ENCODE peak calls at places on chromosomes 2 and 18, in eight cellular contexts. One of them, this sample, is unnamed.
A peak's percentile ranks its signal among the peaks of the same experiment; 100 is the strongest.

GRCh38 chr18:79382681-79383387 is 12.9 kb upstream of the NFATC1 start:
- DNase-seq in neural progenitor cell: no peak
- DNase-seq in cardiac muscle cell: no peak
- DNase-seq in heart right ventricle: no peak
- DNase-seq in colonic mucosa: no peak
- DNase-seq in mammary epithelial cell: no peak
- DNase-seq in brain microvascular endothelial cell: no peak
- DNase-seq in thyroid gland: no peak
- DNase-seq in this sample: no peak

GRCh38 chr2:220096406-220096805 is 469.0 kb downstream of the SLC4A3 start:
- DNase-seq in neural progenitor cell: no peak
- DNase-seq in cardiac muscle cell: no peak
- DNase-seq in heart right ventricle: no peak
- DNase-seq in colonic mucosa: no peak
- DNase-seq in mammary epithelial cell: no peak
- DNase-seq in brain microvascular endothelial cell: no peak
- DNase-seq in thyroid gland: no peak
- DNase-seq in this sample: no peak

GRCh38 chr2:138102664-138103063 is 138.4 kb downstream of the HNMT start:
- DNase-seq in neural progenitor cell: no peak
- DNase-seq in cardiac muscle cell: no peak
- DNase-seq in heart right ventricle: no peak
- DNase-seq in colonic mucosa: no peak
- DNase-seq in mammary epithelial cell: no peak
- DNase-seq in brain microvascular endothelial cell: no peak
- DNase-seq in thyroid gland: no peak
- DNase-seq in this sample: no peak

GRCh38 chr2:144644549-144644948 is 124.6 kb upstream of the ZEB2 start:
- DNase-seq in neural progenitor cell: no peak
- DNase-seq in cardiac muscle cell: no peak
- DNase-seq in heart right ventricle: no peak
- DNase-seq in colonic mucosa: no peak
- DNase-seq in mammary epithelial cell: no peak
- DNase-seq in brain microvascular endothelial cell: no peak
- DNase-seq in thyroid gland: no peak
- DNase-seq in this sample: peak; percentile 41

GRCh38 chr2:234597576-234597861 is 100.6 kb upstream of the ARL4C start:
- DNase-seq in neural progenitor cell: no peak
- DNase-seq in cardiac muscle cell: no peak
- DNase-seq in heart right ventricle: no peak
- DNase-seq in colonic mucosa: no peak
- DNase-seq in mammary epithelial cell: no peak
- DNase-seq in brain microvascular endothelial cell: no peak
- DNase-seq in thyroid gland: no peak
- DNase-seq in this sample: no peak

GRCh38 chr18:60892855-60893254 is 440.4 kb upstream of the CDH20 start:
- DNase-seq in neural progenitor cell: no peak
- DNase-seq in cardiac muscle cell: no peak
- DNase-seq in heart right ventricle: no peak
- DNase-seq in colonic mucosa: no peak
- DNase-seq in mammary epithelial cell: peak; percentile 96
- DNase-seq in brain microvascular endothelial cell: peak; percentile 79
- DNase-seq in thyroid gland: no peak
- DNase-seq in this sample: no peak

GRCh38 chr2:227325056-227325823 is at the start of gene MFF:
- DNase-seq in neural progenitor cell: peak; percentile 90
- DNase-seq in cardiac muscle cell: peak; percentile 94
- DNase-seq in heart right ventricle: peak; percentile 94
- DNase-seq in colonic mucosa: peak; percentile 95
- DNase-seq in mammary epithelial cell: peak; percentile 91
- DNase-seq in brain microvascular endothelial cell: peak; percentile 92
- DNase-seq in thyroid gland: peak; percentile 95
- DNase-seq in this sample: peak; percentile 94

GRCh38 chr2:68452168-68452890 is 14.8 kb downstream of the FBXO48 start:
- DNase-seq in neural progenitor cell: peak; percentile 11
- DNase-seq in cardiac muscle cell: no peak
- DNase-seq in heart right ventricle: no peak
- DNase-seq in colonic mucosa: no peak
- DNase-seq in mammary epithelial cell: no peak
- DNase-seq in brain microvascular endothelial cell: no peak
- DNase-seq in thyroid gland: peak; percentile 32
- DNase-seq in this sample: no peak

GRCh38 chr18:51479736-51480135 is 282.3 kb upstream of the MEX3C start:
- DNase-seq in neural progenitor cell: no peak
- DNase-seq in cardiac muscle cell: no peak
- DNase-seq in heart right ventricle: no peak
- DNase-seq in colonic mucosa: no peak
- DNase-seq in mammary epithelial cell: no peak
- DNase-seq in brain microvascular endothelial cell: no peak
- DNase-seq in thyroid gland: no peak
- DNase-seq in this sample: no peak

GRCh38 chr2:207311316-207312005 is 145.7 kb upstream of the KLF7 start:
- DNase-seq in neural progenitor cell: no peak
- DNase-seq in cardiac muscle cell: no peak
- DNase-seq in heart right ventricle: peak; percentile 14
- DNase-seq in colonic mucosa: peak; percentile 28
- DNase-seq in mammary epithelial cell: peak; percentile 90
- DNase-seq in brain microvascular endothelial cell: peak; percentile 99
- DNase-seq in thyroid gland: no peak
- DNase-seq in this sample: no peak

GRCh38 chr18:11937874-11938478 is 29.9 kb upstream of the MPPE1 start:
- DNase-seq in neural progenitor cell: peak; percentile 74
- DNase-seq in cardiac muscle cell: peak; percentile 80
- DNase-seq in heart right ventricle: peak; percentile 73
- DNase-seq in colonic mucosa: peak; percentile 87
- DNase-seq in mammary epithelial cell: peak; percentile 47
- DNase-seq in brain microvascular endothelial cell: peak; percentile 64
- DNase-seq in thyroid gland: peak; percentile 85
- DNase-seq in this sample: peak; percentile 68

GRCh38 chr2:214465386-214466146 is 54.7 kb downstream of the VWC2L start:
- DNase-seq in neural progenitor cell: no peak
- DNase-seq in cardiac muscle cell: no peak
- DNase-seq in heart right ventricle: no peak
- DNase-seq in colonic mucosa: no peak
- DNase-seq in mammary epithelial cell: peak; percentile 48
- DNase-seq in brain microvascular endothelial cell: peak; percentile 61
- DNase-seq in thyroid gland: no peak
- DNase-seq in this sample: no peak

GRCh38 chr2:5365871-5366461 is 326.2 kb upstream of the SOX11 start:
- DNase-seq in neural progenitor cell: peak; percentile 88
- DNase-seq in cardiac muscle cell: peak; percentile 86
- DNase-seq in heart right ventricle: peak; percentile 45
- DNase-seq in colonic mucosa: peak; percentile 32
- DNase-seq in mammary epithelial cell: peak; percentile 6
- DNase-seq in brain microvascular endothelial cell: peak; percentile 70
- DNase-seq in thyroid gland: peak; percentile 83
- DNase-seq in this sample: peak; percentile 91

GRCh38 chr2:227804970-227805369 is 8.7 kb upstream of the CCL20 start:
- DNase-seq in neural progenitor cell: no peak
- DNase-seq in cardiac muscle cell: no peak
- DNase-seq in heart right ventricle: no peak
- DNase-seq in colonic mucosa: no peak
- DNase-seq in mammary epithelial cell: no peak
- DNase-seq in brain microvascular endothelial cell: no peak
- DNase-seq in thyroid gland: no peak
- DNase-seq in this sample: no peak

GRCh38 chr2:150403457-150403856 is 84.0 kb downstream of the RND3 start:
- DNase-seq in neural progenitor cell: no peak
- DNase-seq in cardiac muscle cell: peak; percentile 33
- DNase-seq in heart right ventricle: no peak
- DNase-seq in colonic mucosa: no peak
- DNase-seq in mammary epithelial cell: no peak
- DNase-seq in brain microvascular endothelial cell: no peak
- DNase-seq in thyroid gland: no peak
- DNase-seq in this sample: no peak

GRCh38 chr2:144975881-144976280 is 456.0 kb upstream of the ZEB2 start:
- DNase-seq in neural progenitor cell: no peak
- DNase-seq in cardiac muscle cell: no peak
- DNase-seq in heart right ventricle: no peak
- DNase-seq in colonic mucosa: no peak
- DNase-seq in mammary epithelial cell: no peak
- DNase-seq in brain microvascular endothelial cell: no peak
- DNase-seq in thyroid gland: no peak
- DNase-seq in this sample: no peak

GRCh38 chr2:176106636-176107539 is at the start of gene HOXD11:
- DNase-seq in neural progenitor cell: peak; percentile 65
- DNase-seq in cardiac muscle cell: no peak
- DNase-seq in heart right ventricle: no peak
- DNase-seq in colonic mucosa: peak; percentile 41
- DNase-seq in mammary epithelial cell: peak; percentile 70
- DNase-seq in brain microvascular endothelial cell: no peak
- DNase-seq in thyroid gland: no peak
- DNase-seq in this sample: no peak

GRCh38 chr2:158038906-158039305 is 62.8 kb upstream of the UPP2 start:
- DNase-seq in neural progenitor cell: no peak
- DNase-seq in cardiac muscle cell: no peak
- DNase-seq in heart right ventricle: no peak
- DNase-seq in colonic mucosa: no peak
- DNase-seq in mammary epithelial cell: no peak
- DNase-seq in brain microvascular endothelial cell: no peak
- DNase-seq in thyroid gland: no peak
- DNase-seq in this sample: no peak

GRCh38 chr2:191304939-191305875 is 60.0 kb downstream of the MYO1B start:
- DNase-seq in neural progenitor cell: peak; percentile 49
- DNase-seq in cardiac muscle cell: no peak
- DNase-seq in heart right ventricle: peak; percentile 76
- DNase-seq in colonic mucosa: peak; percentile 39
- DNase-seq in mammary epithelial cell: peak; percentile 97
- DNase-seq in brain microvascular endothelial cell: no peak
- DNase-seq in thyroid gland: peak; percentile 5
- DNase-seq in this sample: peak; percentile 68

GRCh38 chr2:241846406-241846805 is 12.3 kb downstream of the PDCD1 start:
- DNase-seq in neural progenitor cell: no peak
- DNase-seq in cardiac muscle cell: no peak
- DNase-seq in heart right ventricle: no peak
- DNase-seq in colonic mucosa: no peak
- DNase-seq in mammary epithelial cell: no peak
- DNase-seq in brain microvascular endothelial cell: no peak
- DNase-seq in thyroid gland: no peak
- DNase-seq in this sample: no peak

GRCh38 chr18:34729264-34729663 is 19.2 kb downstream of the DTNA start:
- DNase-seq in neural progenitor cell: peak; percentile 70
- DNase-seq in cardiac muscle cell: peak; percentile 71
- DNase-seq in heart right ventricle: no peak
- DNase-seq in colonic mucosa: peak; percentile 27
- DNase-seq in mammary epithelial cell: peak; percentile 40
- DNase-seq in brain microvascular endothelial cell: peak; percentile 31
- DNase-seq in thyroid gland: peak; percentile 45
- DNase-seq in this sample: peak; percentile 10

GRCh38 chr2:240921319-240922233 is 15.4 kb downstream of the CROCC2 start:
- DNase-seq in neural progenitor cell: no peak
- DNase-seq in cardiac muscle cell: no peak
- DNase-seq in heart right ventricle: peak; percentile 13
- DNase-seq in colonic mucosa: peak; percentile 44
- DNase-seq in mammary epithelial cell: peak; percentile 80
- DNase-seq in brain microvascular endothelial cell: peak; percentile 90
- DNase-seq in thyroid gland: no peak
- DNase-seq in this sample: peak; percentile 4

GRCh38 chr2:98795535-98795902 is 64.6 kb upstream of the MGAT4A start:
- DNase-seq in neural progenitor cell: no peak
- DNase-seq in cardiac muscle cell: no peak
- DNase-seq in heart right ventricle: no peak
- DNase-seq in colonic mucosa: no peak
- DNase-seq in mammary epithelial cell: no peak
- DNase-seq in brain microvascular endothelial cell: no peak
- DNase-seq in thyroid gland: no peak
- DNase-seq in this sample: no peak

GRCh38 chr2:171747371-171747770 is 60.1 kb downstream of the DYNC1I2 start:
- DNase-seq in neural progenitor cell: no peak
- DNase-seq in cardiac muscle cell: no peak
- DNase-seq in heart right ventricle: no peak
- DNase-seq in colonic mucosa: no peak
- DNase-seq in mammary epithelial cell: no peak
- DNase-seq in brain microvascular endothelial cell: no peak
- DNase-seq in thyroid gland: no peak
- DNase-seq in this sample: no peak
- H3K36me3 ChIP-seq in neural progenitor cell: peaks cover 5% of the 10 kb centered on the region
- H3K36me3 ChIP-seq in cardiac muscle cell: peaks cover 63% of the 10 kb centered on the region
- H3K36me3 ChIP-seq in heart right ventricle: peaks cover 97% of the 10 kb centered on the region
- H3K36me3 ChIP-seq in colonic mucosa: peaks cover 8% of the 10 kb centered on the region
- H3K36me3 ChIP-seq in mammary epithelial cell: peaks cover 46% of the 10 kb centered on the region
- H3K36me3 ChIP-seq in brain microvascular endothelial cell: peaks cover 62% of the 10 kb centered on the region
- H3K36me3 ChIP-seq in thyroid gland: peaks cover 16% of the 10 kb centered on the region
- H3K36me3 ChIP-seq in this sample: peaks cover 50% of the 10 kb centered on the region

DNA sequence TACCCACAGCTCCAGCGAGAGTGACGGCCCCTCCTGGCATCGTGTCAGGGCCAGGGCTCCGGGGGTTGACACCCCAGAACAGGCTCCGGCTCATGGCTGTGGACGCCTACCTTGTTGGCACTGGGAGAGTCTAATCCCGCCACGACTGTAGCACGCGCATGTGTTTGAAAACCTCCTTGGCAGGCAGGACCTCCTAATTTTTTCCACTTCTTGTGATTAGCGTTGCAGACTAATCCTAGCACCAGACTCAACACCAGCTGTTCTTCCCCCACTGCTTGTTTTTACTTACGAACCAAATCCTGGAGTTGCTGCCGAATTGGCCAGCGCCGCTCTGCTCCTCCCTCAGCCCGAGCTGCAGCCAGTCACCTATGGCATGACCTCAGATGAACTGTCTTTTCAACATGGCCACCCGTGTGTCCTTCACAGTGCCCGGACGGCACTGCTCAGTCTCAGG is 110.7 kb downstream of the KLHL29 start:
- DNase-seq in neural progenitor cell: no peak
- DNase-seq in cardiac muscle cell: no peak
- DNase-seq in heart right ventricle: no peak
- DNase-seq in colonic mucosa: no peak
- DNase-seq in mammary epithelial cell: no peak
- DNase-seq in brain microvascular endothelial cell: no peak
- DNase-seq in thyroid gland: no peak
- DNase-seq in this sample: peak; percentile 96
- TF ChIP-seq CTCF in neural progenitor cell: no peak
- TF ChIP-seq CTCF in cardiac muscle cell: no peak
- TF ChIP-seq CTCF in heart right ventricle: no peak
- TF ChIP-seq CTCF in colonic mucosa: no peak
- TF ChIP-seq CTCF in mammary epithelial cell: no peak
- TF ChIP-seq CTCF in brain microvascular endothelial cell: no peak
- TF ChIP-seq CTCF in thyroid gland: no peak
- TF ChIP-seq CTCF in this sample: no peak

DNA sequence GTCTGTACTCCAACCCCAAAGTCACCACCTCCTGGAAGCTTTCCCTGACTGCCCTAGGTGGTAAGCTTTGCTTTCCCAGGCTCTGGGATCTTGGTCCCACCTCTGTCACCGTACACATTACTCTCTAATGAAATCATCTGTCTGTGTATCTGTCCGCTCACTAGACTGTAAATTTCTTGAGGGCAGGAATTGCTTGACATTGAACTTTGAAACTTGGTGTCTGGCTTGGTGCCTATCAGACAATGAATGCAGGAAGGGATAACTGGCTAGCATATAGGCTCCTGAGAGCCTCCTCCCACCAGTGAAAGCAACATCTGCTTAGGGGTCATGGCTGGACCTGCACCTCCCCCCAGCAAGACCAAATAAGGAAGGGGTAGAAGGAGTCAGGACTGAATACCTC is 155.7 kb downstream of the TNS1 start:
- DNase-seq in neural progenitor cell: no peak
- DNase-seq in cardiac muscle cell: no peak
- DNase-seq in heart right ventricle: no peak
- DNase-seq in colonic mucosa: no peak
- DNase-seq in mammary epithelial cell: no peak
- DNase-seq in brain microvascular endothelial cell: no peak
- DNase-seq in thyroid gland: no peak
- DNase-seq in this sample: no peak
- H3K27ac ChIP-seq in neural progenitor cell: no peak overlapping the region
- H3K27ac ChIP-seq in cardiac muscle cell: no peak overlapping the region
- H3K27ac ChIP-seq in heart right ventricle: peak overlapping the region; percentile 96
- H3K27ac ChIP-seq in colonic mucosa: no peak overlapping the region
- H3K27ac ChIP-seq in mammary epithelial cell: no peak overlapping the region
- H3K27ac ChIP-seq in brain microvascular endothelial cell: no peak overlapping the region
- H3K27ac ChIP-seq in thyroid gland: no peak overlapping the region
- H3K27ac ChIP-seq in this sample: no peak overlapping the region

GRCh38 chr2:27651056-27651455 is 12.4 kb downstream of the SUPT7L start:
- DNase-seq in neural progenitor cell: no peak
- DNase-seq in cardiac muscle cell: no peak
- DNase-seq in heart right ventricle: no peak
- DNase-seq in colonic mucosa: no peak
- DNase-seq in mammary epithelial cell: no peak
- DNase-seq in brain microvascular endothelial cell: peak; percentile 27
- DNase-seq in thyroid gland: no peak
- DNase-seq in this sample: peak; percentile 55
- H3K36me3 ChIP-seq in neural progenitor cell: peaks cover 11% of the 10 kb centered on the region
- H3K36me3 ChIP-seq in cardiac muscle cell: peaks cover 47% of the 10 kb centered on the region
- H3K36me3 ChIP-seq in heart right ventricle: peaks cover 100% of the 10 kb centered on the region
- H3K36me3 ChIP-seq in colonic mucosa: peaks cover 9% of the 10 kb centered on the region
- H3K36me3 ChIP-seq in mammary epithelial cell: peaks cover 30% of the 10 kb centered on the region
- H3K36me3 ChIP-seq in brain microvascular endothelial cell: peaks cover 63% of the 10 kb centered on the region
- H3K36me3 ChIP-seq in thyroid gland: peaks cover 84% of the 10 kb centered on the region
- H3K36me3 ChIP-seq in this sample: peaks cover 82% of the 10 kb centered on the region